ENCODE peak calls at places on chromosomes 4 and X, in four cellular contexts. One of them, this sample, is unnamed.

GRCh38 chr4:12949719-12950118 is 534.4 kb downstream of the RAB28 start:
- DNase-seq in transverse colon: no peak
- DNase-seq in A549: no peak
- DNase-seq in K562: no peak
- DNase-seq in this sample: no peak

GRCh38 chrX:65920620-65921019 is 119.3 kb downstream of the VSIG4 start:
- DNase-seq in A549: no peak
- DNase-seq in transverse colon: no peak
- DNase-seq in K562: no peak
- DNase-seq in this sample: no peak

GRCh38 chrX:130984782-130985181 is 73.4 kb upstream of the ARHGAP36 start:
- DNase-seq in transverse colon: no peak
- DNase-seq in A549: no peak
- DNase-seq in K562: no peak
- DNase-seq in this sample: no peak

GRCh38 chr4:165588534-165589310 is 209.9 kb downstream of the CPE start:
- DNase-seq in A549: no peak
- DNase-seq in transverse colon: no peak
- DNase-seq in K562: no peak
- DNase-seq in this sample: no peak

GRCh38 chr4:188596027-188596426 is 456.8 kb downstream of the TRIML1 start:
- DNase-seq in A549: no peak
- DNase-seq in K562: no peak
- DNase-seq in transverse colon: no peak
- DNase-seq in this sample: no peak

GRCh38 chrX:33045882-33046281 is 165.5 kb downstream of the DMD start:
- DNase-seq in transverse colon: no peak
- DNase-seq in K562: no peak
- DNase-seq in A549: no peak
- DNase-seq in this sample: no peak

GRCh38 chr4:175252642-175253041 is 334.5 kb downstream of the ADAM29 start:
- DNase-seq in A549: no peak
- DNase-seq in K562: no peak
- DNase-seq in transverse colon: no peak
- DNase-seq in this sample: no peak

GRCh38 chr4:26302390-26302897 is 18.4 kb upstream of the RBPJ start:
- DNase-seq in A549: no peak
- DNase-seq in K562: no peak
- DNase-seq in transverse colon: no peak
- DNase-seq in this sample: no peak

GRCh38 chr4:2762048-2762447 is 5.9 kb upstream of the TNIP2 start:
- DNase-seq in K562: no peak
- DNase-seq in A549: no peak
- DNase-seq in transverse colon: no peak
- DNase-seq in this sample: no peak

GRCh38 chr4:186808635-186809018 is 85.0 kb upstream of the FAT1 start:
- DNase-seq in K562: peak; percentile 82
- DNase-seq in A549: no peak
- DNase-seq in transverse colon: no peak
- DNase-seq in this sample: no peak

GRCh38 chrX:11588097-11588496 is 77.6 kb downstream of the ARHGAP6 start:
- DNase-seq in A549: no peak
- DNase-seq in transverse colon: no peak
- DNase-seq in K562: peak; percentile 8
- DNase-seq in this sample: no peak

GRCh38 chrX:87805829-87806490 is 288.4 kb downstream of the KLHL4 start:
- DNase-seq in A549: no peak
- DNase-seq in transverse colon: no peak
- DNase-seq in K562: no peak
- DNase-seq in this sample: no peak

GRCh38 chr4:165905405-165906027 is 32.5 kb downstream of the TLL1 start:
- DNase-seq in K562: no peak
- DNase-seq in transverse colon: no peak
- DNase-seq in A549: peak; percentile 10
- DNase-seq in this sample: no peak

GRCh38 chrX:54182194-54182863 is 725 bp downstream of the FAM120C start:
- DNase-seq in A549: peak; percentile 58
- DNase-seq in K562: peak; percentile 42
- DNase-seq in transverse colon: peak; percentile 70
- DNase-seq in this sample: peak; percentile 30

GRCh38 chrX:1222511-1223252 is 10.2 kb upstream of the CRLF2 start:
- DNase-seq in A549: peak; percentile 28
- DNase-seq in K562: no peak
- DNase-seq in transverse colon: no peak
- DNase-seq in this sample: no peak

GRCh38 chrX:39356119-39356807 is 555.0 kb downstream of the MID1IP1 start:
- DNase-seq in transverse colon: no peak
- DNase-seq in K562: no peak
- DNase-seq in A549: no peak
- DNase-seq in this sample: no peak

GRCh38 chrX:54171527-54171926 is 11.5 kb downstream of the FAM120C start:
- DNase-seq in transverse colon: no peak
- DNase-seq in A549: no peak
- DNase-seq in K562: no peak
- DNase-seq in this sample: no peak

GRCh38 chr4:55440786-55441185 is 45.0 kb downstream of the TMEM165 start:
- DNase-seq in A549: no peak
- DNase-seq in K562: no peak
- DNase-seq in transverse colon: no peak
- DNase-seq in this sample: no peak

GRCh38 chrX:39900788-39901170 is 197.0 kb downstream of the BCOR start:
- DNase-seq in transverse colon: no peak
- DNase-seq in A549: no peak
- DNase-seq in K562: no peak
- DNase-seq in this sample: no peak

GRCh38 chrX:99494668-99495067 is 915.4 kb downstream of the PCDH19 start:
- DNase-seq in transverse colon: no peak
- DNase-seq in K562: no peak
- DNase-seq in A549: no peak
- DNase-seq in this sample: no peak

GRCh38 chr4:85402371-85402770 is 72.6 kb upstream of the ARHGAP24 start:
- DNase-seq in A549: no peak
- DNase-seq in K562: no peak
- DNase-seq in transverse colon: no peak
- DNase-seq in this sample: no peak

GRCh38 chr4:3253808-3254207 is 4.8 kb downstream of the MSANTD1 start:
- DNase-seq in transverse colon: peak; percentile 3
- DNase-seq in K562: no peak
- DNase-seq in A549: no peak
- DNase-seq in this sample: peak; percentile 11

GRCh38 chrX:132270699-132271098 is 51.5 kb upstream of the RAP2C start:
- DNase-seq in transverse colon: peak; percentile 18
- DNase-seq in A549: no peak
- DNase-seq in K562: no peak
- DNase-seq in this sample: peak; percentile 80

GRCh38 chrX:143437439-143437838 is 79.8 kb downstream of the SPANXN3 start:
- DNase-seq in K562: peak; percentile 1
- DNase-seq in A549: no peak
- DNase-seq in transverse colon: no peak
- DNase-seq in this sample: no peak

GRCh38 chr4:75048208-75048879 is 115.4 kb downstream of the PARM1 start:
- DNase-seq in A549: peak; percentile 4
- DNase-seq in K562: peak; percentile 25
- DNase-seq in transverse colon: no peak
- DNase-seq in this sample: no peak

GRCh38 chr4:98758182-98758581 is 99.8 kb upstream of the TSPAN5 start:
- DNase-seq in K562: no peak
- DNase-seq in transverse colon: no peak
- DNase-seq in A549: no peak
- DNase-seq in this sample: no peak

GRCh38 chr4:73573794-73574528 is 46.3 kb downstream of the RASSF6 start:
- DNase-seq in K562: peak; percentile 84
- DNase-seq in transverse colon: peak; percentile 66
- DNase-seq in A549: peak; percentile 7
- DNase-seq in this sample: peak; percentile 70

GRCh38 chr4:139973611-139974010 is 180.4 kb downstream of the MAML3 start:
- DNase-seq in transverse colon: no peak
- DNase-seq in K562: no peak
- DNase-seq in A549: no peak
- DNase-seq in this sample: no peak

GRCh38 chrX:19085975-19086772 is 36.1 kb downstream of the ADGRG2 start:
- DNase-seq in A549: no peak
- DNase-seq in K562: no peak
- DNase-seq in transverse colon: no peak
- DNase-seq in this sample: no peak

GRCh38 chr4:7016086-7016485 is 27.1 kb upstream of the TADA2B start:
- DNase-seq in A549: no peak
- DNase-seq in K562: no peak
- DNase-seq in transverse colon: no peak
- DNase-seq in this sample: no peak

GRCh38 chrX:134570509-134570846 is 87.8 kb downstream of the PLAC1 start:
- DNase-seq in A549: no peak
- DNase-seq in K562: no peak
- DNase-seq in transverse colon: no peak
- DNase-seq in this sample: no peak

GRCh38 chr4:69060651-69061308 is 35.5 kb upstream of the UGT2B7 start:
- DNase-seq in transverse colon: no peak
- DNase-seq in A549: no peak
- DNase-seq in K562: peak; percentile 8
- DNase-seq in this sample: no peak

GRCh38 chr4:772118-772517 is 53.8 kb downstream of the CPLX1 start:
- DNase-seq in A549: no peak
- DNase-seq in transverse colon: no peak
- DNase-seq in K562: no peak
- DNase-seq in this sample: no peak

GRCh38 chr4:100312615-100313355 is 122.5 kb upstream of the DDIT4L start:
- DNase-seq in K562: no peak
- DNase-seq in transverse colon: no peak
- DNase-seq in A549: no peak
- DNase-seq in this sample: no peak

GRCh38 chr4:180052629-180053028 is 2190.6 kb upstream of the TENM3 start:
- DNase-seq in transverse colon: no peak
- DNase-seq in A549: no peak
- DNase-seq in K562: no peak
- DNase-seq in this sample: no peak

GRCh38 chrX:131675596-131676194 is 131.8 kb downstream of the OR13H1 start:
- DNase-seq in transverse colon: no peak
- DNase-seq in A549: peak; percentile 47
- DNase-seq in K562: peak; percentile 39
- DNase-seq in this sample: no peak

GRCh38 chr4:177484613-177485021 is 42.4 kb upstream of the AGA start:
- DNase-seq in A549: no peak
- DNase-seq in transverse colon: no peak
- DNase-seq in K562: no peak
- DNase-seq in this sample: no peak

GRCh38 chrX:21659320-21659719 is 1.2 kb upstream of the KLHL34 start:
- DNase-seq in K562: no peak
- DNase-seq in A549: no peak
- DNase-seq in transverse colon: no peak
- DNase-seq in this sample: no peak

DNA sequence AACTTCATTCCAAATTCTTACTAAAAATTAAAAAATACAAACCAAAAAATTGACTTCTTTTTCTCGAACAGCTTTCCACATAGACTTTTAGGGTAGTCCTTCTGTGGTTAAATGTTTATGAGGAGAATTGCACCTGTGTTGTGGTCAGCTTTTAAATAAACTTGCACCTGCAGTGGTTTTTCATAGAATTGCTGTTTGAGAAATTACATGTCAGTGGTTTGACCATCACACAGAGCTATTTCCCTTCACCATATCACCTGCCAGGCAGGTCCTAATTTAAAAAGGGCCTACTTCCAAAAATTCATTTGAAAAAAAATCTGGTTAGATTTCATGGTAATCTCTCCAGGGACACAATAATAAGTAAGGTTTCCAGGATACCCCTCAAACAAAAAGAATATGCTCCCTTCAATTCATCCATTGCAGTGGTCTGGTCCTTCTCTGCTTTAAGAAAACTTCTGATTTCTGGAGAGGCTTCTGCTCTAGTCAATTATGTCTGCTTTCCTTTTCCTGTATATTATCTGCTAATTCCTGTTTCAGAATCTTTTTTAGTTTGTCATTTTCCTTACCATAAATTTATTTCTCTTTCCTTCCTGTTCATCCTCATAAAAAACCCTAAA is 9.8 kb upstream of the UTP3 start:
- DNase-seq in K562: no peak
- DNase-seq in A549: no peak
- DNase-seq in transverse colon: no peak
- DNase-seq in this sample: no peak
- H3K4me1 ChIP-seq in K562: no peaks in the 10 kb centered on the region
- H3K4me1 ChIP-seq in A549: no peaks in the 10 kb centered on the region
- H3K4me1 ChIP-seq in transverse colon: no peaks in the 10 kb centered on the region
- H3K4me1 ChIP-seq in this sample: no peaks in the 10 kb centered on the region

GRCh38 chr4:151675366-151676060 is 85.3 kb downstream of the GATB start:
- DNase-seq in K562: no peak
- DNase-seq in A549: no peak
- DNase-seq in transverse colon: no peak
- DNase-seq in this sample: no peak
- TF ChIP-seq EP300 in K562: no peak
- TF ChIP-seq EP300 in A549: no peak
- TF ChIP-seq EP300 in transverse colon: no peak
- TF ChIP-seq EP300 in this sample: no peak

GRCh38 chr4:22430626-22431025 is 85.2 kb downstream of the ADGRA3 start:
- DNase-seq in K562: no peak
- DNase-seq in A549: no peak
- DNase-seq in transverse colon: no peak
- DNase-seq in this sample: no peak

GRCh38 chr4:22427676-22428075 is 88.2 kb downstream of the ADGRA3 start:
- DNase-seq in A549: no peak
- DNase-seq in transverse colon: no peak
- DNase-seq in K562: no peak
- DNase-seq in this sample: no peak

GRCh38 chr4:22428441-22428840 is 87.4 kb downstream of the ADGRA3 start:
- DNase-seq in transverse colon: no peak
- DNase-seq in K562: no peak
- DNase-seq in A549: no peak
- DNase-seq in this sample: no peak
- H3K4me1 ChIP-seq in transverse colon: no peaks in the 10 kb centered on the region
- H3K4me1 ChIP-seq in K562: no peaks in the 10 kb centered on the region
- H3K4me1 ChIP-seq in A549: no peaks in the 10 kb centered on the region
- H3K4me1 ChIP-seq in this sample: no peaks in the 10 kb centered on the region

DNA sequence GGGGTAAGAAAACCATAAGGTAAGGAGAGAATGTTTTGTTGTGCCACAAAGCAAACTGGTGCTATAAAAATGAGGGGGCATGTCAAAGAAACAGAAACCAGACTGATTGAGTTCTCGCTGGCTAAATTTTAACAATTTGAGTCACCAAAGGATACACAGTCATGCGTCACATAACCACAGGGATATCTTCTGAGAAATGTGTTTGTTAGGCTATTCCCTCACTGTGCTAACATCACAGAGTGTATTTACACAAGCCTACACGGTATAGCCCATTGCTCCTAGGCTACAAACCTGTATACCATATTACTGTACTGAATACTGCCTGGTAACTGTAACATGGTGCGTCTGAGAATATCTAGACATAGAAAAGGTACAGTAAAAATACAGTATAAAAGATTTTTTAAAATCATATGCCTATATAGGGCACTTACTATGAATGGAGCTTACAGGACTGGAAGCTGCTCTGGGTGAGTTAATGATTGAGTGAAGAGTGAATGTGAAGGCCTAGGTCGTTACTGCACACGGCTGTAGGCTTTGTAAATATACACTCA is 50.1 kb downstream of the FBXW7 start:
- DNase-seq in transverse colon: no peak
- DNase-seq in K562: peak; percentile 10
- DNase-seq in A549: peak; percentile 16
- DNase-seq in this sample: no peak
- TF ChIP-seq EP300 in transverse colon: no peak
- TF ChIP-seq EP300 in K562: no peak
- TF ChIP-seq EP300 in A549: peak; percentile 41
- TF ChIP-seq EP300 in this sample: no peak

This sample was measured in tibial nerve.